ENCODE peak calls at places on chromosomes 7 and 10, in six cellular contexts. K, B, O, C, Z and I are unnamed samples. For H3K4me1, the result is how much of the 10 kb centered on the place peaks cover.

GRCh38 chr10:127943336-127943910 is 36.5 kb downstream of the PTPRE start:
- DNase-seq in K (no peak), B (no peak), O (no peak), C (no peak), Z (no peak), I (no peak)

GRCh38 chr10:13271552-13272163 is 28.2 kb downstream of the PHYH start:
- DNase-seq in K (no peak), B (peak), O (no peak), C (peak), Z (peak), I (peak)

GRCh38 chr7:98996162-98996552 is 117.8 kb downstream of the TRRAP start:
- DNase-seq in K (no peak), B (no peak), O (no peak), C (no peak), Z (no peak), I (no peak)

GRCh38 chr7:118452128-118452527 is 227.6 kb downstream of the ANKRD7 start:
- DNase-seq in K (no peak), B (no peak), O (no peak), C (no peak), Z (no peak), I (no peak)

GRCh38 chr10:28705472-28705871 is 28.2 kb downstream of the BAMBI start:
- DNase-seq in K (no peak), B (no peak), O (no peak), C (no peak), Z (no peak), I (no peak)

GRCh38 chr7:41005381-41005901 is 697.4 kb downstream of the INHBA start:
- DNase-seq in K (no peak), B (no peak), O (no peak), C (peak), Z (no peak), I (no peak)

GRCh38 chr7:114818501-114818900 is 103.4 kb upstream of the MDFIC start:
- DNase-seq in K (no peak), B (no peak), O (no peak), C (peak), Z (no peak), I (no peak)

GRCh38 chr10:44384601-44385422 is at the start of gene CXCL12:
- DNase-seq in K (no peak), B (peak), O (no peak), C (no peak), Z (no peak), I (no peak)

GRCh38 chr7:98418636-98419315 is 17.9 kb upstream of the BAIAP2L1 start:
- DNase-seq in K (no peak), B (no peak), O (peak), C (peak), Z (no peak), I (no peak)

GRCh38 chr10:10589540-10589939 is 428.1 kb upstream of the CELF2 start:
- DNase-seq in K (no peak), B (no peak), O (no peak), C (peak), Z (no peak), I (no peak)

GRCh38 chr7:140316165-140316661 is 82.1 kb downstream of the SLC37A3 start:
- DNase-seq in K (peak), B (peak), O (peak), C (peak), Z (no peak), I (no peak)

GRCh38 chr10:29841724-29842649 is 207.2 kb upstream of the SVIL start:
- DNase-seq in K (peak), B (no peak), O (peak), C (peak), Z (no peak), I (no peak)

GRCh38 chr10:92914478-92915066 is 66.3 kb downstream of the EXOC6 start:
- DNase-seq in K (no peak), B (peak), O (no peak), C (peak), Z (no peak), I (peak)

GRCh38 chr10:60491162-60491561 is 101.5 kb upstream of the ANK3 start:
- DNase-seq in K (no peak), B (no peak), O (no peak), C (no peak), Z (no peak), I (no peak)

GRCh38 chr10:9254353-9254752 is 1199.9 kb downstream of the GATA3 start:
- DNase-seq in K (no peak), B (no peak), O (no peak), C (peak), Z (no peak), I (no peak)

GRCh38 chr10:132436861-132437410 is 39.9 kb downstream of the PWWP2B start:
- DNase-seq in K (no peak), B (no peak), O (no peak), C (no peak), Z (no peak), I (no peak)

GRCh38 chr7:134890246-134891240 is 95.8 kb upstream of the AGBL3 start:
- DNase-seq in K (no peak), B (peak), O (peak), C (peak), Z (no peak), I (no peak)
- H3K4me1 ChIP-seq in K (under half), B (under half), O (under half), C (under half), Z (under half), I (under half)

DNA sequence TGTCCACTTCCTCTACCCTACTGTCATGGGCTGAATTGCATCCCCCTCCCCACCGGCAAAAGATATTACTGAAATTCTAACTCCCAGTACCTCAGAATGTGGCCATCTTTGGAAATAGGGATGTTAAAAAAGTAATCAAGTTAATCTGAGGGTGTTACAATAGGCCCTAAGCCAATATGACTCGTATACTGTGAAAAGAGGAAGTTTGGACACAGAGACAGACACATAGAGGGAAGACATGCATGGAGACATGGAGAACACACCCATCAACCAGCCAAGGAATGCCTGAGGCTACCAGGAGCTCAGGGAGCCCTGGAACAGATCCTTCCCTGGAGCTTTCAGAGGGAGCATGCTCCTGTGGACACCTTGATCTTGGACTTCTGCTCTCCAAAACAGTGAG is 138.3 kb upstream of the ADO start:
- DNase-seq in K (no peak), B (no peak), O (no peak), C (no peak), Z (no peak), I (no peak)
- H3K27ac ChIP-seq in K (no peak), B (no peak), O (no peak), C (no peak), Z (no peak), I (no peak)

GRCh38 chr7:55514546-55515265 is 57.6 kb downstream of the VOPP1 start:
- DNase-seq in K (no peak), B (no peak), O (no peak), C (no peak), Z (no peak), I (no peak)
- H3K4me3 ChIP-seq in K (no peak), B (no peak), O (no peak), C (no peak), Z (no peak), I (no peak)

GRCh38 chr10:69873141-69873540 is 71.4 kb downstream of the COL13A1 start:
- DNase-seq in K (no peak), B (no peak), O (no peak), C (no peak), Z (no peak), I (no peak)
- H3K4me1 ChIP-seq in K (under half), B (under half), O (under half), C (under half), Z (under half), I (under half)